ENCODE peak calls at places on chromosomes 12 and 14, in six cellular contexts. W, I, D, K, Y and A are unnamed samples.

GRCh38 chr12:78419513-78419912 is 445.1 kb upstream of the SYT1 start:
- DNase-seq in W (peak; percentile 6), I (no peak), D (no peak), K (no peak), Y (no peak), A (no peak)

GRCh38 chr14:105989746-105990302 is 463.4 kb downstream of the TMEM121 start:
- DNase-seq in W (no peak), I (no peak), D (no peak), K (peak; percentile 29), Y (no peak), A (no peak)

GRCh38 chr12:87086118-87086891 is 830.1 kb upstream of the MGAT4C start:
- DNase-seq in W (peak; percentile 22), I (no peak), D (no peak), K (no peak), Y (no peak), A (no peak)

GRCh38 chr12:88624911-88625310 is 44.6 kb upstream of the KITLG start:
- DNase-seq in W (peak; percentile 62), I (no peak), D (no peak), K (no peak), Y (peak; percentile 47), A (no peak)

GRCh38 chr12:93976024-93976423 is 172.4 kb upstream of the PLXNC1 start:
- DNase-seq in W (no peak), I (no peak), D (no peak), K (no peak), Y (no peak), A (no peak)

GRCh38 chr14:64388533-64389243 is 535 bp downstream of the MTHFD1 start:
- DNase-seq in W (peak; percentile 30), I (peak; percentile 85), D (peak; percentile 40), K (no peak), Y (no peak), A (no peak)

GRCh38 chr12:13075786-13076570 is 27.5 kb downstream of the GSG1 start:
- DNase-seq in W (no peak), I (no peak), D (no peak), K (no peak), Y (no peak), A (no peak)

GRCh38 chr12:64461634-64462414 is 9.9 kb downstream of the TBK1 start:
- DNase-seq in W (peak; percentile 78), I (no peak), D (no peak), K (no peak), Y (peak; percentile 81), A (peak; percentile 84)

GRCh38 chr12:34373926-34374325 is 351.6 kb downstream of the ALG10 start:
- DNase-seq in W (no peak), I (no peak), D (no peak), K (no peak), Y (no peak), A (no peak)

GRCh38 chr12:119412811-119413794 is 78.6 kb downstream of the CCDC60 start:
- DNase-seq in W (peak; percentile 59), I (no peak), D (peak; percentile 44), K (no peak), Y (peak; percentile 1), A (peak; percentile 12)

GRCh38 chr12:103774977-103775560 is 66.0 kb downstream of the NT5DC3 start:
- DNase-seq in W (no peak), I (no peak), D (no peak), K (no peak), Y (no peak), A (no peak)

GRCh38 chr14:50040401-50040775 is 76.0 kb downstream of the VCPKMT start:
- DNase-seq in W (peak; percentile 86), I (no peak), D (no peak), K (peak; percentile 46), Y (no peak), A (no peak)

GRCh38 chr14:104913413-104913812 is 11.3 kb upstream of the PLD4 start:
- DNase-seq in W (no peak), I (no peak), D (no peak), K (no peak), Y (no peak), A (no peak)

GRCh38 chr14:92542766-92543554 is 29.4 kb downstream of the RIN3 start:
- DNase-seq in W (no peak), I (no peak), D (no peak), K (no peak), Y (peak; percentile 11), A (no peak)

DNA sequence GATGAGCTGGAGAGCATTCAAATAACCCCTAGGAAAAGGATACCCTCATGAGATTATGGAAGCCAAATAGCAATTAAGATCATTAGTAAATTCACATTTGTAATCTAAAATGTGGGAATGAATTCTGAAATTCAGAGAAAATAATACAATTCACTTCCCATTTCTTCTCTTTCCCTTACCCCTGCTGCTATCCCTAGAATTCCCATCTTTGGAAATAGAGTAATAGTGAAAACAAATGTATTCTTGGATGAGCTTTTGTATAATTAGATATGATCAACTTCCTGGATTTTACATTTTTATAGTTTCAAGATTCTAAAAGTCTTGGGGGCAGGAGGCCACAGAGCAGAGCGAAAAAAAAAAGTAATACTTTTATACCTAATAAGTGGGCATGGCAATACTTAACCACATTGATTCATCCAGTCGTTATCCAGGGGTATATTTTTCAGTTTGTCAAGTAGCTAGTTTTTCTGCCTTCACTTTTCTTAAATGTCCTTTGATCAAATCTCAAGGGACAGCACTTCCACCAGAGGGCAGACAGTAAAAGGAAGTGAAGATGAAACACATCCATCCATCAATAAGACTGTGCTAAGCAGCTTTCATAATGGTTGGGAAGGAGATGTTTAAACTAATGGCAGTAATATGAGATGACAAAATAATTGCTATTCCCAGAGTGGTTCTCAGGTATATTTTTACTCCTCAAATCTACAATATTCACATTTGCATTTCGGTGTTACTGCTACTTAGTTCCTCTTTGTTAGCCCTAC is 401.3 kb downstream of the DIO2 start:
- DNase-seq in W (peak; percentile 41), I (no peak), D (no peak), K (no peak), Y (no peak), A (no peak)
- TF ChIP-seq CTCF in W (peak; percentile 38), I (no peak), D (no peak), K (no peak), Y (peak; percentile 47), A (no peak)

DNA sequence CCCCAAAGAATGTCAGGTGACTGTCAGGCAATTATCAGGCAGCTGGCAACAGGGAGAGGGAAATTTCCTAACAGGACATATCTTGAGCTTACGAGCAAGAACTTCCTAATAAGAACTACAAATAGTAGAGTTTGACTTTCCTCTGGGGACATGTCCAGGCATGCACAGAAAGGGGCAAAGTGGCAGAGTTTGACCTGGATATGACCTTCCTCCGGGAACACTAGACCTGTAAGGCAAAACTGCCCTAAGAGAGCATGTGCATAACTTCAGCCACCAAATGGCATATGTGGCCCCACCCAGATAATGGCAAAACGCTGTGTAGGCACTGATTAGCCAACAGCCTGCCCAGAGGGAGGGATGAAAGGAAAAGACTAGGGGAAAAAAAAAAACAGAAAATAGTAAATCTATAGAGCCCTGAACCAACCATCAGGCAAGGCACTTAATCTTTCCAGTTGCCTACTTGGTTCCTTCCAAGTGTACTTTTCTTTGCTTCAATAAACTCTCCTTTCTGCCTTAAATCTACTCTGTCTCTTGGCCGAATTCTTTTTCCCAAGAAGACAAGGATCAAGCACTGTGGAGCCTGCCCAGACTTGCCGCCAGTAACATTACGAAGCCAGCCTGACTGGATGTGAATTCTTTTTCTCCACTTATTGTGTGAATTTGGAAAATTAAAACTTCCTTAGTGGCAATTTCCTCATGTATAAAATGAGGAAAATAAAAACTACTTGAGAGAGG is 164.1 kb downstream of the SPTSSA start:
- DNase-seq in W (no peak), I (no peak), D (no peak), K (no peak), Y (no peak), A (no peak)
- H3K4me3 ChIP-seq in W (no peak overlapping the region), I (no peak overlapping the region), D (no peak overlapping the region), K (no peak overlapping the region), Y (no peak overlapping the region), A (no peak overlapping the region)

GRCh38 chr12:122374707-122375106 is 47.8 kb downstream of the CLIP1 start:
- DNase-seq in W (no peak), I (no peak), D (no peak), K (no peak), Y (no peak), A (no peak)
- TF ChIP-seq CTCF in W (no peak), I (no peak), D (no peak), K (no peak), Y (no peak), A (no peak)

DNA sequence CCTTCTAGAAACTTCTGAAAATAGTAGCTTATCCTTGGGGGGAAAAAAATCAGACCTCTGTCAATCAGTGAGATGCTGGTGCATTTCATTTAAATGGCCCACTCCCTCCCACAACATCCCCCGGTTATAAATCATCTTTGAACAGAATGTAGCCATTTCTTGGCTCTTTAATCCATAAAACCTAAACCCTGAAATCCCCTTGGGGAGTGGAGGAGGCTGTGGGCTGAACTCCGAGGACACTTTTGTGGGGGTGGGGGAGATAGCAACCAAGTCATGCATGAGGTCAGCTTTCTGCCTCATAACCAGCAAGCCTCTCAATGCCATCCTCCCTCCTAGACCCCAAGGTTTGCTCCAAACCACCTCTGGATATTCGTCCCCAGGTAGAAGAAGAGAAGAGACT is 21.0 kb downstream of the HRK start:
- DNase-seq in W (no peak), I (no peak), D (no peak), K (no peak), Y (no peak), A (no peak)
- H3K4me3 ChIP-seq in W (no peak overlapping the region), I (peak overlapping the region; percentile 8), D (no peak overlapping the region), K (no peak overlapping the region), Y (no peak overlapping the region), A (no peak overlapping the region)

DNA sequence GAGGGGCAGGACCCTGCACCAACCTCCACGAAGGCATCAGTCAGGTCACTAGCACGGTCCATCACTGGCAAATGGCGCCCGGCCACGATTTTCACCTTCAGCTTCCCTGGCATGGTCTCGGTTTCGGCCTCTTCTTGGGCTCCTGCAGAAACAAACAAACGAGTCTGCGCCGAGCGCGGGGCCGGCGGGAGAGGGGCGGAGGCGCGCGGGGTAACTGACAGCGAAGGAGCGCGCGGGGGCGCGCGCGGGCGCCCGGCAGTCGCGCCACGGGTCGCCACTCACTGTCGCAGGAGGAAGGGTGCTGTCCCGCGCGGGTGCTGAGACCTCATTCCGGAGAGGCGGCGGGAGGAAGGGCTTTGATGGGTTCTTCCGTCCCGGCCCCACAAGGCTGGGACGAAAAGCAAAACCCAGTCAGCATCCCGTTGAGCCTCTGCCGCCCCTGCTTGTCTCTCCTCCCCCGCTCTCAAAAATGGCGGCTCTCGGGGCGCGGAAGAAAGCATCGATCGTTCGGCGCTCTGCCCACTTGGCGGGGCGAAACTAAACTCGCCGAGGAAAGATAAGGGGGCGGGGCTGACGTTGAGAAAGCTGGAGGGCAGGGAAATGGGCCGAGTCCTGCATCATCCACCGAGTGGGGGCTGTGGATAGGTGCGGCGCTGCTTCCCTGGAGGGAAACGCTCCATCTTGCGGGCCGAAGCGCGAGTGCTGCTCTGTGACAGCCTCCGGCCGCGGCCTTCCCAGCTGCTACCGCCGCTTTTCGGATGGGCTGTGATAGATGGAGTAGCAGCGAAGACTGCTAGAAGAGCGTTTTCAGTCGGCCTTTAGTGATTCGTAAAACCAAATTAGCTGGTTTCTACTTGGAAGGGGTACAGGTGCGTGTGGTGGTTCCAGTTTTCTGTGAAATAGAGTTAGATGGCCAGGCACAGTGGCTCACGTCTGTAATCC is at the start of gene C2CD5:
- DNase-seq in W (peak; percentile 97), I (peak; percentile 98), D (peak; percentile 96), K (peak; percentile 97), Y (peak; percentile 91), A (peak; percentile 78)
- TF ChIP-seq CTCF in W (peak; percentile 42), I (no peak), D (peak; percentile 22), K (peak; percentile 16), Y (peak; percentile 47), A (peak; percentile 54)

GRCh38 chr12:53974084-53975018 is at the start of gene HOTAIR:
- DNase-seq in W (no peak), I (no peak), D (no peak), K (no peak), Y (no peak), A (no peak)
- H3K4me3 ChIP-seq in W (no peak within 1 kb of the TSS), I (peak within 1 kb of the TSS; percentile 26), D (peak within 1 kb of the TSS; percentile 16), K (peak within 1 kb of the TSS; percentile 37), Y (peak within 1 kb of the TSS; percentile 52), A (peak within 1 kb of the TSS; percentile 76)

GRCh38 chr12:53452159-53453077 is 516 bp downstream of the PCBP2 start:
- DNase-seq in W (peak; percentile 85), I (peak; percentile 95), D (peak; percentile 88), K (peak; percentile 83), Y (peak; percentile 46), A (no peak)
- TF ChIP-seq CTCF in W (peak; percentile 40), I (no peak), D (no peak), K (peak; percentile 24), Y (peak; percentile 7), A (no peak)